ENCODE peak calls at places on chromosomes 11 and 22, in eight cellular contexts. S is K562; G is thoracic aorta; U is OCI-LY7; X is mammary epithelial cell; H is upper lobe of right lung; B is PC-3; Y is CD4-positive, CD25-positive, alpha-beta regulatory T cell. M is an unnamed sample.

GRCh38 chr11:102664001-102664752 is 39.0 kb upstream of the MMP20 start:
- DNase-seq in X (no peak), B (peak), Y (no peak), G (no peak), U (peak), H (no peak), S (no peak), M (no peak)

GRCh38 chr22:48397531-48398180 is 1430.0 kb downstream of the BRD1 start:
- DNase-seq in S (no peak), B (no peak), U (no peak), G (no peak), H (no peak), Y (no peak), X (no peak), M (no peak)

GRCh38 chr11:73759520-73760065 is 1.3 kb downstream of the RAB6A start:
- DNase-seq in U (peak), H (no peak), B (peak), G (no peak), Y (no peak), X (no peak), S (no peak), M (no peak)

GRCh38 chr22:50148991-50149721 is 21.4 kb upstream of the PANX2 start:
- DNase-seq in X (peak), G (no peak), H (peak), S (peak), B (peak), Y (peak), U (peak), M (peak)

GRCh38 chr11:61880050-61880449 is 11.3 kb downstream of the FADS3 start:
- DNase-seq in H (no peak), G (no peak), X (no peak), U (peak), Y (no peak), S (no peak), B (no peak), M (no peak)

GRCh38 chr11:36008576-36008975 is 64.7 kb downstream of the LDLRAD3 start:
- DNase-seq in U (no peak), B (peak), X (no peak), G (no peak), S (no peak), Y (no peak), H (no peak), M (no peak)

GRCh38 chr11:118156531-118157185 is 4.0 kb upstream of the SCN4B start:
- DNase-seq in U (no peak), Y (no peak), S (peak), H (no peak), G (no peak), X (no peak), B (peak), M (no peak)

GRCh38 chr11:122264121-122264520 is 148.1 kb upstream of the BLID start:
- DNase-seq in X (no peak), H (no peak), G (no peak), B (no peak), U (no peak), Y (no peak), S (no peak), M (no peak)

GRCh38 chr11:117903505-117904382 is 25.5 kb downstream of the TMPRSS13 start:
- DNase-seq in S (no peak), G (no peak), X (no peak), Y (no peak), B (no peak), H (no peak), U (no peak), M (peak)

GRCh38 chr22:49760630-49761571 is 66.8 kb downstream of the BRD1 start:
- DNase-seq in B (no peak), G (no peak), X (no peak), U (peak), Y (no peak), S (no peak), H (peak), M (no peak)

GRCh38 chr11:92123540-92123939 is 101.1 kb upstream of the FAT3 start:
- DNase-seq in G (no peak), Y (no peak), X (peak), S (no peak), H (no peak), U (no peak), B (peak), M (no peak)

GRCh38 chr11:46896719-46897406 is 21.5 kb downstream of the LRP4 start:
- DNase-seq in U (peak), H (no peak), S (no peak), X (peak), Y (no peak), G (no peak), B (peak), M (no peak)

GRCh38 chr11:124276081-124276480 is 19.9 kb downstream of the OR8G5 start:
- DNase-seq in H (no peak), Y (no peak), U (no peak), X (peak), S (no peak), B (peak), G (no peak), M (no peak)
- H3K27ac ChIP-seq in H (no peak), Y (no peak), U (no peak), X (no peak), S (peak), B (no peak), G (no peak), M (no peak)

GRCh38 chr11:843086-843704 is 543 bp downstream of the TSPAN4 start:
- DNase-seq in X (no peak), U (no peak), S (peak), G (no peak), H (no peak), B (no peak), Y (no peak), M (no peak)
- H3K27ac ChIP-seq in X (peak), U (no peak), S (peak), G (peak), H (peak), B (peak), Y (no peak), M (no peak)

DNA sequence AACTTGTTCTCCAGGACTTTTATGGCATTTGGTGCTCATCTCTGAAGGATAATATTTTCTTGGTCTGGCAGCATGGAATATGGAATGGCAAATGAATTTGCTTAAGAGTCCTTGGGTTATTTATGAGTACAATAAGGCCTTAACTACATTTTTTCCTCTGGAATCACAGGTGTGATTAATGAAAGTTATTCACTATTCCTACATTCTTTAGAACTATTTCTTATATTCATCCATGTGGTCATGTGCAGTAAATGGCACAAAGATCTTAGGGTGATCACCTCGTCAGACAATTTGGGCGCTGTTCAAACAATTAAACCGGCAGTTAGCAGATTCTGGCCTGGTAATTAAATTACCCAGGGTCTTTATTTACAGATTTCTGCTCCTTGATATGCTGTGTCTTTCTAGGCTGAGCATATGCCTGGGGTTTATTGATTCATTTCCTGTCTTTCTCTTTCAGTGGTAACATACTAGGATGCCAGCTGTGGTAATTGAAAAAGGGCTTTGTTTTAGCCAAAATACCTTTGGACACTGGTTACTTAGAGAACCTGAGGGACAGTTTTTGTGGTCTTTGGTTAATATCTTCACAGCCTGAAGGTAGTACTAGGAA is 31.6 kb downstream of the SIK2 start:
- DNase-seq in S (no peak), Y (no peak), G (no peak), H (no peak), B (peak), X (peak), U (no peak), M (no peak)
- H3K27ac ChIP-seq in S (peak), Y (no peak), G (no peak), H (peak), B (no peak), X (peak), U (no peak), M (no peak)

GRCh38 chr11:111878385-111878765 is 590 bp downstream of the FDXACB1 start:
- DNase-seq in B (peak), H (no peak), X (no peak), U (no peak), S (no peak), G (no peak), Y (no peak), M (no peak)
- H3K27ac ChIP-seq in B (peak), H (peak), X (peak), U (peak), S (peak), G (peak), Y (peak), M (peak)

DNA sequence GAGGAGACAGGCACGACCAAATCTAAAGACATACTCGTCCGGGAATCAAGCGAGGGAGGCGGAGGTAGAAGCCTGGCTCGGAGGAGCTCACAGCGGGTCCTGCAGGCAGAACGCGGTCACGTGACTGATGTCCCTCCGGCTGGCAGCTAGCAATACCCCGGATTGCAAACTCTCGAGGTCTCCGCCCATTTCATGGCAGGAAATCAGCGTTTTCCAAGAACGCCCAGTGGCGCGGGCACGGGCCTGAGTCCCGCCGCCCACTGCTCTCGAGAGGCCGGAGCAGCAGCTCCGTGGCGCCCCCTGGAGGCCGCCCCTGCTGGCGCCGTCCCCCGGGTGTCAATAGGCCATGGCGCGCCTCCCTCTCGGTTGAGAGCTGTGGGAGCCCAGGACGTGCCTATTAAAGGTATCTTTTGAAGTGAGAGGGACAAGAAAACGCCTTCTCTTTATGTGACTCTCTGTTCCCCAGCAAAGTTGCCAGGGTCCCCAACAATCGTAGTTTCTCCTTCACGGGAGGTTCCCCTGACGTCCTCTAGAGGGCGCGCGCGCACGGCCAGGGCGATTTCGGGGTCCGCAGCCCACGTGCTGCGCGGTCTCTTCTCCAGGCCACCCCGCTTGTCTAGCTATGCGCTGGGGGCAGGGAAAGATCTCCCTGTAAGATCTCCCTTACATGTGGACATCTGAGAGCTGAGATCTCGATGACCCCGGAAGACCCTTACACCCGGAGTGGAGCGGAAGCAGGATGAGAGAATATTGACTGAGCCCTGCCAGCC is 37.3 kb upstream of the RBFOX2 start:
- DNase-seq in G (peak), B (peak), U (peak), X (peak), S (peak), Y (peak), H (peak), M (peak)
- H3K27ac ChIP-seq in G (peak), B (no peak), U (no peak), X (peak), S (peak), Y (no peak), H (peak), M (no peak)